ENCODE peak calls at places on chromosomes 2 and 18, in four cellular contexts. N is K562, B is H1, V is GM12878. Q is an unnamed sample.

GRCh38 chr2:172655091-172655837 is 80.4 kb upstream of the RAPGEF4 start:
- DNase-seq in N (no peak), B (no peak), V (no peak), Q (no peak)

GRCh38 chr18:31204833-31205232 is 42.2 kb upstream of the DSC1 start:
- DNase-seq in N (no peak), B (no peak), V (no peak), Q (no peak)

GRCh38 chr2:221276601-221277000 is 295.5 kb downstream of the EPHA4 start:
- DNase-seq in N (no peak), B (no peak), V (no peak), Q (no peak)

GRCh38 chr18:435940-436339 is 64.6 kb downstream of the COLEC12 start:
- DNase-seq in N (no peak), B (no peak), V (no peak), Q (no peak)

GRCh38 chr18:55337908-55338521 is 250.0 kb downstream of the TCF4 start:
- DNase-seq in N (no peak), B (no peak), V (no peak), Q (no peak)

GRCh38 chr2:182367401-182367800 is 59.4 kb downstream of the PDE1A start:
- DNase-seq in N (no peak), B (no peak), V (no peak), Q (no peak)

GRCh38 chr2:12168354-12169059 is 422.1 kb downstream of the LPIN1 start:
- DNase-seq in N (no peak), B (no peak), V (no peak), Q (no peak)

GRCh38 chr2:48768669-48769068 is 13.1 kb upstream of the LHCGR start:
- DNase-seq in N (no peak), B (no peak), V (no peak), Q (no peak)

GRCh38 chr2:150136407-150136806 is 351.1 kb downstream of the RND3 start:
- DNase-seq in N (no peak), B (no peak), V (no peak), Q (no peak)

GRCh38 chr2:3692375-3692774 is 11.0 kb upstream of the DCDC2C start:
- DNase-seq in N (no peak), B (no peak), V (no peak), Q (peak; percentile 23)

GRCh38 chr2:194870974-194871535 is 786.0 kb upstream of the SLC39A10 start:
- DNase-seq in N (no peak), B (no peak), V (no peak), Q (no peak)

GRCh38 chr2:196169521-196169920 is 1.9 kb downstream of the STK17B start:
- DNase-seq in N (no peak), B (no peak), V (no peak), Q (no peak)

GRCh38 chr18:48882379-48882778 is 68.4 kb downstream of the SMAD7 start:
- DNase-seq in N (no peak), B (no peak), V (no peak), Q (no peak)

GRCh38 chr18:43193336-43193735 is 77.9 kb upstream of the RIT2 start:
- DNase-seq in N (no peak), B (no peak), V (no peak), Q (no peak)

GRCh38 chr2:237927135-237927534 is 39.7 kb upstream of the UBE2F start:
- DNase-seq in N (no peak), B (no peak), V (no peak), Q (no peak)

GRCh38 chr2:19003554-19003953 is 354.9 kb downstream of the OSR1 start:
- DNase-seq in N (no peak), B (no peak), V (no peak), Q (no peak)

GRCh38 chr2:19009510-19009909 is 348.9 kb downstream of the OSR1 start:
- DNase-seq in N (no peak), B (no peak), V (no peak), Q (no peak)
- TF ChIP-seq HDAC6 in N (no peak), B (no peak), V (no peak), Q (no peak)

GRCh38 chr2:176493221-176493825 is 224.1 kb downstream of the MTX2 start:
- DNase-seq in N (no peak), B (no peak), V (no peak), Q (no peak)

GRCh38 chr2:176490061-176490861 is 221.0 kb downstream of the MTX2 start:
- DNase-seq in N (peak; percentile 21), B (peak; percentile 43), V (no peak), Q (no peak)

GRCh38 chr2:176492583-176492982 is 223.3 kb downstream of the MTX2 start:
- DNase-seq in N (no peak), B (no peak), V (no peak), Q (no peak)

GRCh38 chr2:176493909-176494308 is 224.7 kb downstream of the MTX2 start:
- DNase-seq in N (no peak), B (no peak), V (no peak), Q (no peak)

DNA sequence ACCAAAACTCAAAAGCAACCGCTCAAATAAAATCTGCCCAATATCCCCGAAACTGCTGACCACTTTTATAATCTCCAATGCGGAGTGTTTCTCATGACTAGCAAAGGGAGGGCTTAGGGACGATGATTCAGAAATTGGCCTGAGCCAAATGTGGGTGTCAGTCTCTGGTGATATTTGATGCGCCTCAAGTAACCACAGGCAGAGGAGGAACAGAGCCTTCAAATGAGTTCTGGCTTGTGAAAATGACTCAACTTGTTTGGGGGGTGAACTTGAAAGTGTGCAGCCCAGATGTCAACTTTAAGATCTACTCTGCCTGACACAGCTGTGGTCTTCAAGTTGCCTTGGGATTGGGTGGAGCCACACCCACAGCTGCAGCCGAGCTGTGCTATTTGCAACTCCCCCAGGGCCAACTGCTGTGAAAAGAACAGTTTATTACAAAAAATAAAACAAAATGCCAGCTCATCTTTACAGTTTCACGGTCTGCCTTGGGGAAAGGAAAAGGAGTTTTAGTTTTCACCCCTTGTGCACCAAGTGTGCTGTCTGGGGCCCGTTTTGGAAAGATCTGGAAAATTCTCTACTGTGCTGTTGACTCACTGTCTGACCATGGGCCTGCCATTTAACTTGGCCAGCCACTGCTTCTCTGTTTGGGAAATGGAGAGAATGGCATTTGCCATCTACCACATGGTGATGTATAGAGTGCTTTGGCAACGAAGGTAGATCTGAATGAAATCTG is 222.1 kb downstream of the MTX2 start:
- DNase-seq in N (peak; percentile 71), B (no peak), V (peak; percentile 67), Q (no peak)
- TF ChIP-seq HDAC6 in N (no peak), B (no peak), V (no peak), Q (no peak)

GRCh38 chr2:15355386-15355785 is 205.7 kb downstream of the NBAS start:
- DNase-seq in N (no peak), B (no peak), V (no peak), Q (no peak)
- TF ChIP-seq HDAC6 in N (no peak), B (no peak), V (no peak), Q (no peak)

GRCh38 chr2:29490037-29490436 is 374.8 kb downstream of the CLIP4 start:
- DNase-seq in N (no peak), B (no peak), V (no peak), Q (no peak)

GRCh38 chr2:29495536-29495935 is 380.3 kb downstream of the CLIP4 start:
- DNase-seq in N (no peak), B (no peak), V (no peak), Q (no peak)

GRCh38 chr2:29489568-29489967 is 374.4 kb downstream of the CLIP4 start:
- DNase-seq in N (no peak), B (no peak), V (no peak), Q (no peak)

DNA sequence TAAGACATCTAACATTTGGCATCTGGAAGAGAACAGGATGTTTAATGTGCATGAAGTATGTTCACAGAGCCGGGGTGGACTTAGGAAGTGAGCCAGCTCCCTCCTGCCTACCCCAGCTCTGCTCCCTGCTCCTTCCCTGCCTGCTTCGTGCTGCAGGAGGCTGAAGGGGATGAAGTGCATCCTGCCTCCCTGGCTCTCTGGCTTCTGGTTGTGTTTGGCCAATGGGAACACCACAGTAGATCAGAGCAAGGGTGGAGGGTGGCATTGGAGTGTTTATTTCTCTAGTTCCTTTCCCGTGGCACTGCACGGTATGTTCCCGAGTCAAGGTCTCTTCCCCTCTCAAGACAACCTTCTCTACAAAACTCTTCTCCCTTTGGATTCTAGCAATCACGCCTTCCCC is 379.9 kb downstream of the CLIP4 start:
- DNase-seq in N (no peak), B (no peak), V (no peak), Q (no peak)
- TF ChIP-seq HDAC6 in N (no peak), B (no peak), V (no peak), Q (no peak)

GRCh38 chr2:120720746-120721145 is 14.9 kb upstream of the GLI2 start:
- DNase-seq in N (no peak), B (no peak), V (no peak), Q (no peak)
- TF ChIP-seq HDAC6 in N (no peak), B (no peak), V (no peak), Q (no peak)

GRCh38 chr18:76425299-76426101 is 69.5 kb downstream of the ZNF516 start:
- DNase-seq in N (no peak), B (peak; percentile 15), V (no peak), Q (no peak)

GRCh38 chr18:76429262-76430126 is 65.5 kb downstream of the ZNF516 start:
- DNase-seq in N (no peak), B (no peak), V (no peak), Q (no peak)

GRCh38 chr18:76430636-76431035 is 64.4 kb downstream of the ZNF516 start:
- DNase-seq in N (no peak), B (no peak), V (no peak), Q (no peak)

GRCh38 chr18:76428396-76429261 is 66.4 kb downstream of the ZNF516 start:
- DNase-seq in N (no peak), B (no peak), V (no peak), Q (no peak)

DNA sequence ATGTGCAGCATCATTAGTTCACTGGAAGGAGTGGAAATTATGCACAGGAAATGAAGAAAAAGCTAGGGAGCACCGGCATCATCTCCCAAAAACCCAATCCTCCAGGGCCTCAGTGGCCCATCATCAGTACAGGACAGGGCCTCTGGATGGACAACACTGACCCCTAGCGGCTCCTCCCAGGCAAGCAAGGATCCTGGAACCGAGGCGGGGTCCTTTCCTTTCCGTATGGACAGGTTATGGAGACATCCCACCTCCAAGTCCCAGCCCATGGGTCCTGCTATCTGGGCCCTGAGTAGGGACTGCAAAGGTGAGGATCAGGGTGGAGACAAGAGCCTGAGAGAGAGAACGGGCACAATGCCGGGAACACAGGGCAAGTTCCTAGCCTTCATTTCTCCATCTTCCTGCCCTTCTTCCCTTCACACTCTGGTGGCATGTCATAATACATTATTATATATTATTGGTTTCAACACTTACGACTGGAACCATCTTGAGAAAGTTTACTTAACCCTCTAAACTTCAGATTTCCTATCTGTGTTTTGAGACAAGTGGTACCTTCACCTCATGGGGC is 68.2 kb downstream of the ZNF516 start:
- DNase-seq in N (peak; percentile 70), B (no peak), V (no peak), Q (peak; percentile 14)
- TF ChIP-seq HDAC6 in N (no peak), B (no peak), V (no peak), Q (no peak)

GRCh38 chr2:207122914-207123744 is 42.6 kb downstream of the KLF7 start:
- DNase-seq in N (no peak), B (no peak), V (no peak), Q (no peak)
- TF ChIP-seq HDAC6 in N (no peak), B (no peak), V (no peak), Q (no peak)

GRCh38 chr2:32436150-32436549 is 79.3 kb downstream of the BIRC6 start:
- DNase-seq in N (no peak), B (no peak), V (no peak), Q (no peak)
- TF ChIP-seq HDAC6 in N (no peak), B (no peak), V (no peak), Q (no peak)